ENCODE peak calls at places on chromosomes 16 and 17, in six cellular contexts. L, S, I, R, K and M are unnamed samples.

GRCh38 chr17:78986048-78986648 is 6.4 kb upstream of the LGALS3BP start:
- DNase-seq in S (no peak), L (peak; percentile 42), R (no peak), K (peak; percentile 39), I (no peak), M (peak; percentile 69)

GRCh38 chr16:72876981-72877373 is 171.0 kb downstream of the ZFHX3 start:
- DNase-seq in L (no peak), R (no peak), S (no peak), I (no peak), K (no peak), M (no peak)

GRCh38 chr17:74803388-74803930 is 27.3 kb upstream of the NAT9 start:
- DNase-seq in S (no peak), K (no peak), R (no peak), I (no peak), L (no peak), M (no peak)

GRCh38 chr17:47705536-47706481 is 11.8 kb downstream of the TBKBP1 start:
- DNase-seq in R (no peak), I (no peak), S (no peak), K (no peak), L (no peak), M (no peak)

GRCh38 chr17:68310141-68310540 is 18.8 kb downstream of the ARSG start:
- DNase-seq in I (no peak), R (no peak), K (no peak), L (peak; percentile 72), S (no peak), M (no peak)

GRCh38 chr17:51629232-51629631 is 368.9 kb downstream of the UTP18 start:
- DNase-seq in K (no peak), L (no peak), R (no peak), I (no peak), S (no peak), M (no peak)

GRCh38 chr17:17663160-17664072 is 17.8 kb upstream of the RAI1 start:
- DNase-seq in L (peak; percentile 80), S (peak; percentile 89), I (peak; percentile 93), R (peak; percentile 92), K (peak; percentile 97), M (peak; percentile 75)

GRCh38 chr17:7252176-7253043 is at the start of gene ELP5:
- DNase-seq in I (no peak), L (peak; percentile 86), K (peak; percentile 94), R (peak; percentile 92), S (peak; percentile 88), M (peak; percentile 97)

DNA sequence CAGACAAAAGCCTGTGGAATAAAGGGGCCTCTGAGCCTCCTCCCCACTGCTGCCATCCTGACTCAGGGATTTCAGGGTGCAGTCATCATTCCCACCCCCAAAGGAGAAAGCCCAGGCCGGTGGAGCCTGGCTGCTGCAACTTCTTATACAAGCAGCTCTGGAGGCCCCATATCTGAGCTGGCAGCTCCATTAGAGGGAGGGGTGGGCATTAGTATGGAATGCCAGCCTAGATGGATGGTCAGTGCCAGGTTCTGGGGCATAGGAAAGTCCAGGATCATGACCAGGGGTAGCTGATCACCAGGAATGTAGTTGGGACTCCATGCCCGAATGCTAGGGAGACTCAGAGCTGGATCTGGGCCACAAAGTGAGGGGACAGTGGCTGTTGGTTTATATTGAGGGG is 581.0 kb downstream of the KCNJ18 start:
- DNase-seq in K (no peak), R (no peak), I (no peak), S (no peak), L (no peak), M (peak; percentile 19)
- H3K9me3 ChIP-seq in K (peaks cover 32% of the 10 kb centered on the region), R (peaks cover 45% of the 10 kb centered on the region), I (peaks cover 14% of the 10 kb centered on the region), S (peaks cover 4% of the 10 kb centered on the region), L (no peaks in the 10 kb centered on the region), M (no peaks in the 10 kb centered on the region)

GRCh38 chr16:27725271-27726010 is 175.5 kb downstream of the KATNIP start:
- DNase-seq in L (no peak), S (no peak), I (no peak), R (no peak), K (no peak), M (no peak)
- H3K4me2 ChIP-seq in L (no peak overlapping the region), S (no peak overlapping the region), I (no peak overlapping the region), R (no peak overlapping the region), K (no peak overlapping the region), M (no peak overlapping the region)

DNA sequence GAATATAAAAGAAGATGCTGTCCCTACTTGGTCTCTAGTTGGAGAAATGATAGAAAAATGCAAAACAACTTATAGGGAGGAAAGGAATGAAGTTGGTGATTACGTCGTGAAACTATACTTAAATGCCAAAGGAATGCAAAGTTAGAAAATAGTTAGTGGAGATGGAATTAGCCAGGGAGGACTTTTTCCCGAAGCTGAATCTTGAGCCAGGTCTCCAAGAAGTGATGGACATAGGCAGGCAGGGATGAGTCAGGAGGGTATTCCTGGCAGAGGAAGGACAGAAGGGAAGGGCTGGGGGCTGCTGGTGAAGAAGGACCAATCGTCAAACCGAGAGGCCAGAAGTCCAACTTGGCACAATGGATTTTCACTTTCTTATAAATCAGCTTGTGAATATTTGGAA is 1.8 kb downstream of the SNTB2 start:
- DNase-seq in L (peak; percentile 23), K (peak; percentile 67), I (no peak), S (no peak), R (no peak), M (no peak)
- H3K9ac ChIP-seq in L (peak overlapping the region; percentile 86), K (peak overlapping the region; percentile 80), I (peak overlapping the region; percentile 75), S (peak overlapping the region; percentile 76), R (peak overlapping the region; percentile 81), M (peak overlapping the region; percentile 81)

GRCh38 chr17:19799796-19800195 is 51.7 kb upstream of the ALDH3A1 start:
- DNase-seq in L (no peak), I (peak; percentile 85), S (no peak), K (no peak), R (peak; percentile 75), M (no peak)

GRCh38 chr17:19796457-19796856 is 48.4 kb upstream of the ALDH3A1 start:
- DNase-seq in L (no peak), R (no peak), S (no peak), K (no peak), I (no peak), M (no peak)

GRCh38 chr17:19805006-19805405 is 56.9 kb upstream of the ALDH3A1 start:
- DNase-seq in K (peak; percentile 31), L (no peak), I (no peak), S (no peak), R (no peak), M (no peak)

GRCh38 chr17:19800571-19800970 is 52.5 kb upstream of the ALDH3A1 start:
- DNase-seq in L (no peak), I (no peak), S (no peak), K (no peak), R (no peak), M (no peak)
- H3K9me3 ChIP-seq in L (no peaks in the 10 kb centered on the region), I (peaks cover 2% of the 10 kb centered on the region), S (peaks cover 14% of the 10 kb centered on the region), K (peaks cover 3% of the 10 kb centered on the region), R (no peaks in the 10 kb centered on the region), M (no peaks in the 10 kb centered on the region)

DNA sequence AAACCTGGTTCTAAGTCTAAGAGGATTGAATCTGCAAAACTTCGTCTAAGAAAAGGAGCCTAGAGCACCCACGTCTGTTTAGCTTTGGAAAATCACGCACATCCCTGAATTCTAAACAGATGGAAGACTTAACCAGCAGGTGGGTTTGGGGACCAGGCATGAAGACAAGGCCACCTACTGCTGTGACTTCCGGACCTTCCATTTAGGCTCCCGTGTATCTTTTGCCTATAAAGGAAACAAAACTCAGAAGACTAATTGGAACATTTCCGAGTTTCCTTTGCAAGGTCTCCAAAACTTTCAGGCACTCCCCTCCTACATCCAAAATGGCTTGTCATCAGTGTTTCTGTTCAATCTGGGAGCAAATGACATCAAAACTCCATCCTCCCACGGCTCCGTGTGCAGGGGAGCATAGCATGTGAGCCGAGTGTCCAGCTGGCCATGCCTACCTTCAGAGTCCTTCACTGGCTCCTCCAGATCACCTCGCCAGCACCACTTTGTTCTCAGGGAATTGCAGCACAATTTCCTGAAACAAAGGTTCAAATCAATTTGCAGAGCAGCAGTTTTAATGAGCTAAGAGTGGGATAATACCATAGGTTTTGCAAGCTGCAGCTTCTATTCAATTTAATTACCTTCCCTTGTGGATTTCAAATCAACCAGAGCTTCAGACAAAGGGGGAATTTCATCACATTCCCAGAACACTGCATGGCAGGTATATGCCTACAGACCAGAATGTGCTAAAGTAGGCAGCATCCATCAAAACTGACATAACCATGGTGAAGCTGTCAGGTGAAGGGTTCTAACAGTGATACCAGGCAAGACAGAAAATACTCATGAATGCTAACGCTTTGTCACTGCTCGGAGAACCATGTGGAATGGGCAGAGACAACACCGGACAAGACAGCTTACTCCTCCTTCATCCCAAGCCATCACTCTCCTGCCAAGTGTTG is 23.5 kb downstream of the CACNG1 start:
- DNase-seq in R (no peak), I (no peak), S (no peak), L (no peak), K (no peak), M (no peak)
- H3K4me2 ChIP-seq in R (no peak overlapping the region), I (no peak overlapping the region), S (no peak overlapping the region), L (no peak overlapping the region), K (no peak overlapping the region), M (no peak overlapping the region)

GRCh38 chr16:81076566-81077076 is 417 bp downstream of the C16orf46 start:
- DNase-seq in S (peak; percentile 89), K (peak; percentile 76), R (peak; percentile 90), I (peak; percentile 35), L (peak; percentile 73), M (peak; percentile 89)

GRCh38 chr16:81073560-81074330 is 3.3 kb downstream of the C16orf46 start:
- DNase-seq in I (no peak), K (no peak), L (no peak), R (no peak), S (no peak), M (peak; percentile 60)

GRCh38 chr16:81080233-81080632 is 3.2 kb upstream of the C16orf46 start:
- DNase-seq in L (no peak), S (no peak), R (no peak), I (no peak), K (no peak), M (no peak)

GRCh38 chr16:81081007-81081406 is 4.0 kb upstream of the C16orf46 start:
- DNase-seq in L (no peak), K (no peak), S (no peak), I (no peak), R (no peak), M (no peak)

DNA sequence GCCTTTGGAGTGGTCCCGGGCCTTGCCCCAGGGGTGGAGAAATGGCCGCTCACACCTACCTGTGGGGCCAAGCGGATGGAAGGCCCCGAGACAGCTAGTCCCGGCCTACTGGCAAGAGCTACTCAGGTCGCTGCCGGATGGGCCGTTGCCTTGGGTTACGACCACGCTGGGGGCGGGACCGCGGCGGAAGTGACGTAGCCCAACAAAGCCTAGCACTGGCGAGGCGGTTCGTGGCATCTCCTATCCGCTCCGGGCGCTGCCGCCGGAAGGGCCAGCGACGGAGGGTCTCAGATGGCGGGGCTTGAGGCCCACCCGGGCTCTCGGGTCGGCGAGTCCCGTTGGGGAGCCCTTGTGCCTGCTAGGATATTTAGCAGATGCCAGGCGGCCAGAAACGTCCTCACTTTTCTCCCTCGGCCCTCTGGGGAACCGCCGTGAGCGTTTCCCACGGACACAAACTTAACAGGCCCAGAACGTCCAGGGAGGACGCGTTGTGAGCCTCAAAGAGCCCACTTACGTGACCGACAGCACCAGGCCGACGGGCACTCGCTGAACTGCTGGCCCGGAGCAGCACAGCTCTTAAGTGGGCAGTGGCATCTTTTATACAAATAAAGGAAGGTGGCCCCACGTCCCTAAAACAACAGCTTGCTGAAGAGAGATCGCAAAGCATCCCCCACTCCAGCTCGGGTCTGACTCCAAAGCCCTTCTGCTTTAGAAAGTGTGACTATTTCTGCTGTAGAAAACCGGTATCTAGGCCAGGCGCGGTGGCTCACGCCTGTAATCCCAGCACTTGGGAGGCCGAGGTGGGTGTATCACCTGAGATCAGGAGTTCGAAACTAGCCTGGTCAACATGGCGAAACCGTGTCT is at the start of gene C16orf46:
- DNase-seq in R (peak; percentile 94), I (no peak), L (peak; percentile 90), S (peak; percentile 97), K (peak; percentile 95), M (peak; percentile 98)
- H3K9ac ChIP-seq in R (peak within 1 kb of the TSS; percentile 88), I (peak within 1 kb of the TSS; percentile 90), L (peak within 1 kb of the TSS; percentile 78), S (peak within 1 kb of the TSS; percentile 81), K (peak within 1 kb of the TSS; percentile 91), M (peak within 1 kb of the TSS; percentile 86)